ENCODE peak calls at places on chromosomes 4 and X, in four cellular contexts. G, R, U and Q are unnamed samples.

GRCh38 chrX:16191605-16192004 is 24.3 kb downstream of the MAGEB17 start:
- DNase-seq in G (no peak), R (no peak), U (no peak), Q (no peak)

GRCh38 chr4:114019972-114020358 is 40.5 kb upstream of the ARSJ start:
- DNase-seq in G (no peak), R (no peak), U (no peak), Q (no peak)

GRCh38 chr4:38753021-38753806 is 29.6 kb downstream of the TLR10 start:
- DNase-seq in G (no peak), R (no peak), U (peak), Q (peak)

GRCh38 chrX:24100713-24101112 is 46.0 kb downstream of the EIF2S3 start:
- DNase-seq in G (no peak), R (no peak), U (no peak), Q (no peak)

GRCh38 chr4:109321232-109321631 is 18.8 kb upstream of the COL25A1 start:
- DNase-seq in G (peak), R (no peak), U (no peak), Q (no peak)

GRCh38 chr4:141636771-141637460 is 533 bp downstream of the IL15 start:
- DNase-seq in G (peak), R (peak), U (no peak), Q (peak)

GRCh38 chr4:52959545-52959944 is 97.4 kb downstream of the RASL11B start:
- DNase-seq in G (no peak), R (no peak), U (peak), Q (no peak)

GRCh38 chr4:87498446-87498900 is 30.7 kb downstream of the SPARCL1 start:
- DNase-seq in G (no peak), R (no peak), U (peak), Q (no peak)

GRCh38 chr4:112153222-112153791 is 8.1 kb downstream of the FAM241A start:
- DNase-seq in G (peak), R (no peak), U (no peak), Q (no peak)

GRCh38 chr4:74262522-74262921 is 45.7 kb upstream of the EPGN start:
- DNase-seq in G (no peak), R (no peak), U (no peak), Q (no peak)

GRCh38 chr4:8528713-8529112 is 51.5 kb upstream of the GPR78 start:
- DNase-seq in G (no peak), R (no peak), U (no peak), Q (no peak)